ENCODE peak calls at places on chromosomes 2 and 18, in six cellular contexts. N is HFF-Myc, F is psoas muscle, X is pancreas, W is GM23338, J is choroid plexus epithelial cell. G is an unnamed sample.

GRCh38 chr2:144426981-144427479 is 92.9 kb downstream of the ZEB2 start:
- DNase-seq in N (no peak), F (no peak), X (no peak), W (no peak), J (peak), G (no peak)

GRCh38 chr18:1020731-1021344 is 116.2 kb downstream of the ADCYAP1 start:
- DNase-seq in N (no peak), F (no peak), X (no peak), W (no peak), J (no peak), G (no peak)

GRCh38 chr2:11354363-11355154 is 10.1 kb upstream of the ROCK2 start:
- DNase-seq in N (no peak), F (no peak), X (no peak), W (no peak), J (no peak), G (no peak)

GRCh38 chr2:54103454-54104314 is 11.7 kb upstream of the ACYP2 start:
- DNase-seq in N (peak), F (no peak), X (no peak), W (peak), J (peak), G (peak)

GRCh38 chr2:147641644-147642043 is 203.2 kb upstream of the ACVR2A start:
- DNase-seq in N (no peak), F (no peak), X (no peak), W (no peak), J (no peak), G (no peak)

GRCh38 chr2:222732774-222733173 is 61.3 kb downstream of the MOGAT1 start:
- DNase-seq in N (no peak), F (no peak), X (no peak), W (no peak), J (no peak), G (no peak)

GRCh38 chr18:5627756-5628511 is 84.1 kb upstream of the EPB41L3 start:
- DNase-seq in N (no peak), F (no peak), X (no peak), W (peak), J (no peak), G (no peak)

GRCh38 chr2:233556756-233557736 is 9.5 kb downstream of the USP40 start:
- DNase-seq in N (peak), F (no peak), X (no peak), W (peak), J (peak), G (no peak)

GRCh38 chr18:11320981-11321380 is 171.6 kb upstream of the PIEZO2 start:
- DNase-seq in N (peak), F (no peak), X (no peak), W (no peak), J (peak), G (no peak)

GRCh38 chr2:160666019-160666676 is 172.5 kb upstream of the RBMS1 start:
- DNase-seq in N (peak), F (no peak), X (no peak), W (no peak), J (peak), G (no peak)

GRCh38 chr2:53075760-53076159 is 691.8 kb upstream of the CHAC2 start:
- DNase-seq in N (no peak), F (no peak), X (peak), W (no peak), J (peak), G (no peak)

GRCh38 chr2:69743847-69744264 is 1.9 kb downstream of the ANXA4 start:
- DNase-seq in N (no peak), F (no peak), X (peak), W (no peak), J (no peak), G (no peak)

GRCh38 chr2:85773692-85774091 is 19.9 kb downstream of the ATOH8 start:
- DNase-seq in N (no peak), F (no peak), X (peak), W (no peak), J (no peak), G (no peak)

GRCh38 chr2:234673501-234673900 is 176.6 kb upstream of the ARL4C start:
- DNase-seq in N (no peak), F (no peak), X (no peak), W (no peak), J (no peak), G (no peak)

GRCh38 chr18:14768241-14768640 is 20.3 kb downstream of the ANKRD30B start:
- DNase-seq in N (no peak), F (no peak), X (no peak), W (no peak), J (no peak), G (no peak)

GRCh38 chr2:114729025-114729424 is 286.6 kb downstream of the DPP10 start:
- DNase-seq in N (no peak), F (no peak), X (no peak), W (peak), J (no peak), G (peak)
- TF ChIP-seq CTCF in N (no peak), F (no peak), X (no peak), W (peak), J (no peak), G (peak)

GRCh38 chr18:77101410-77102245 is 31.0 kb downstream of the MBP start:
- DNase-seq in N (peak), F (peak), X (no peak), W (peak), J (peak), G (no peak)
- H3K4me3 ChIP-seq in N (peak), F (peak), X (no peak), W (no peak), J (peak), G (no peak)

DNA sequence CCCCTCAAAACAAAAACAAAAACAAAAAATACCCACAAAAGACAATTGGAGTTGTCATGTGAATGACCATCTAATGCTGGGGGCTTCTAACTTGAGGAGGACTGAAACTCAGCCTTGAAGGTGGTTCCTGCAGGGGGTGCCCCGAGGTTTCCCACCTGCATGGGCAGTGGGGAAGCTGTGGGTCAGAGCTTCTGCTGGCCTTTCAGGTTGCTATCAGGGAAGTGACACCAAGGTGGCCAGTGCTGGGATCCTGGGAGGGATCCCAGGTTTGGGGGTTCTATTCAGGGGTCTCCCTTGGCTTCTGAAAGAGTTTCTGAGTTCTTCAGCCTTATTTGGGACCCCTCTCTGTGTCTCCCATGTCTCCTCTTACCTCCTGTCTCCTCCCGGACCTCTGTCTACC is 62.8 kb downstream of the LDLRAD4 start:
- DNase-seq in N (no peak), F (no peak), X (no peak), W (no peak), J (no peak), G (no peak)
- TF ChIP-seq CTCF in N (no peak), F (no peak), X (no peak), W (no peak), J (no peak), G (no peak)

GRCh38 chr2:237919593-237919992 is 47.2 kb upstream of the UBE2F start:
- DNase-seq in N (no peak), F (no peak), X (no peak), W (no peak), J (no peak), G (no peak)
- H3K4me3 ChIP-seq in N (no peak), F (no peak), X (no peak), W (no peak), J (no peak), G (no peak)

GRCh38 chr2:119218478-119219064 is 5.1 kb upstream of the STEAP3 start:
- DNase-seq in N (peak), F (no peak), X (peak), W (peak), J (peak), G (no peak)
- TF ChIP-seq CTCF in N (peak), F (peak), X (no peak), W (peak), J (peak), G (no peak)

GRCh38 chr18:34492652-34493051 is 217.4 kb upstream of the DTNA start:
- DNase-seq in N (no peak), F (no peak), X (no peak), W (peak), J (peak), G (peak)
- H3K4me3 ChIP-seq in N (no peak), F (peak), X (peak), W (peak), J (no peak), G (peak)

GRCh38 chr18:34352385-34353163 is 127.9 kb upstream of the NOL4 start:
- DNase-seq in N (no peak), F (no peak), X (no peak), W (peak), J (peak), G (peak)
- TF ChIP-seq CTCF in N (no peak), F (peak), X (peak), W (peak), J (no peak), G (peak)

GRCh38 chr2:126976721-126977328 is 78.1 kb downstream of the TEX51 start:
- DNase-seq in N (no peak), F (no peak), X (no peak), W (no peak), J (no peak), G (no peak)

GRCh38 chr2:126975671-126976655 is 77.3 kb downstream of the TEX51 start:
- DNase-seq in N (no peak), F (no peak), X (no peak), W (peak), J (no peak), G (no peak)

GRCh38 chr2:126979604-126980003 is 80.9 kb downstream of the TEX51 start:
- DNase-seq in N (no peak), F (no peak), X (no peak), W (no peak), J (no peak), G (no peak)

GRCh38 chr2:126979039-126979438 is 80.3 kb downstream of the TEX51 start:
- DNase-seq in N (no peak), F (no peak), X (no peak), W (no peak), J (no peak), G (no peak)

GRCh38 chr2:126978333-126978732 is 79.6 kb downstream of the TEX51 start:
- DNase-seq in N (no peak), F (no peak), X (no peak), W (no peak), J (no peak), G (no peak)
- H3K4me3 ChIP-seq in N (no peak), F (no peak), X (no peak), W (no peak), J (no peak), G (no peak)